ENCODE peak calls at places on chromosomes 7 and 10, in six cellular contexts. D is SK-N-SH, U is A549, J is GM23338, B is GM12878, E is HL-60. K is an unnamed sample.

GRCh38 chr10:36725581-36726520 is 399.5 kb upstream of the ANKRD30A start:
- DNase-seq in D (peak; percentile 47), U (peak; percentile 44), J (peak; percentile 82), B (no peak), E (no peak), K (peak; percentile 54)

GRCh38 chr7:142767451-142767850 is 3.3 kb upstream of the PRSS2 start:
- DNase-seq in D (no peak), U (no peak), J (no peak), B (no peak), E (no peak), K (no peak)

GRCh38 chr10:10092581-10092980 is 925.1 kb upstream of the CELF2 start:
- DNase-seq in D (no peak), U (no peak), J (peak; percentile 2), B (no peak), E (no peak), K (no peak)

GRCh38 chr7:98754041-98754479 is 115.8 kb downstream of the TMEM130 start:
- DNase-seq in D (peak; percentile 65), U (no peak), J (peak; percentile 91), B (no peak), E (no peak), K (no peak)

GRCh38 chr10:103493362-103493871 is at the start of gene NEURL1:
- DNase-seq in D (peak; percentile 85), U (no peak), J (peak; percentile 90), B (no peak), E (no peak), K (no peak)

GRCh38 chr7:145696071-145696470 is 420.5 kb upstream of the CNTNAP2 start:
- DNase-seq in D (no peak), U (no peak), J (no peak), B (no peak), E (no peak), K (no peak)

GRCh38 chr7:120856621-120857352 is 1.2 kb downstream of the TSPAN12 start:
- DNase-seq in D (peak; percentile 65), U (peak; percentile 29), J (peak; percentile 81), B (peak; percentile 73), E (no peak), K (no peak)

GRCh38 chr10:123573236-123574147 is 92.7 kb upstream of the GPR26 start:
- DNase-seq in D (peak; percentile 51), U (peak; percentile 77), J (peak; percentile 95), B (no peak), E (peak; percentile 17), K (peak; percentile 42)

GRCh38 chr7:127677433-127678230 is 25.6 kb downstream of the SND1 start:
- DNase-seq in D (no peak), U (no peak), J (no peak), B (no peak), E (no peak), K (no peak)

GRCh38 chr7:122304604-122304975 is at the start of gene FEZF1:
- DNase-seq in D (no peak), U (no peak), J (peak; percentile 81), B (no peak), E (no peak), K (no peak)

GRCh38 chr7:100562195-100563099 is 11.3 kb downstream of the SAP25 start:
- DNase-seq in D (peak; percentile 17), U (no peak), J (no peak), B (no peak), E (no peak), K (no peak)

GRCh38 chr7:13945670-13946069 is 43.8 kb downstream of the ETV1 start:
- DNase-seq in D (peak; percentile 72), U (no peak), J (no peak), B (no peak), E (no peak), K (no peak)

GRCh38 chr7:30936650-30937245 is 25.1 kb downstream of the AQP1 start:
- DNase-seq in D (peak; percentile 14), U (no peak), J (no peak), B (no peak), E (no peak), K (no peak)

GRCh38 chr7:95649546-95649945 is 53.2 kb upstream of the PDK4 start:
- DNase-seq in D (no peak), U (no peak), J (no peak), B (no peak), E (no peak), K (no peak)

GRCh38 chr7:85021090-85021704 is 165.7 kb downstream of the SEMA3D start:
- DNase-seq in D (no peak), U (peak; percentile 1), J (peak; percentile 32), B (no peak), E (no peak), K (no peak)

GRCh38 chr7:98870071-98870651 is 347 bp upstream of the TMEM130 start:
- DNase-seq in D (peak; percentile 86), U (peak; percentile 70), J (peak; percentile 88), B (peak; percentile 31), E (peak; percentile 63), K (no peak)

GRCh38 chr7:73429218-73429617 is 4.4 kb upstream of the FZD9 start:
- DNase-seq in D (peak; percentile 96), U (no peak), J (peak; percentile 75), B (no peak), E (no peak), K (no peak)
- TF ChIP-seq REST in D (no peak), U (no peak), J (no peak), B (no peak), E (no peak), K (no peak)

DNA sequence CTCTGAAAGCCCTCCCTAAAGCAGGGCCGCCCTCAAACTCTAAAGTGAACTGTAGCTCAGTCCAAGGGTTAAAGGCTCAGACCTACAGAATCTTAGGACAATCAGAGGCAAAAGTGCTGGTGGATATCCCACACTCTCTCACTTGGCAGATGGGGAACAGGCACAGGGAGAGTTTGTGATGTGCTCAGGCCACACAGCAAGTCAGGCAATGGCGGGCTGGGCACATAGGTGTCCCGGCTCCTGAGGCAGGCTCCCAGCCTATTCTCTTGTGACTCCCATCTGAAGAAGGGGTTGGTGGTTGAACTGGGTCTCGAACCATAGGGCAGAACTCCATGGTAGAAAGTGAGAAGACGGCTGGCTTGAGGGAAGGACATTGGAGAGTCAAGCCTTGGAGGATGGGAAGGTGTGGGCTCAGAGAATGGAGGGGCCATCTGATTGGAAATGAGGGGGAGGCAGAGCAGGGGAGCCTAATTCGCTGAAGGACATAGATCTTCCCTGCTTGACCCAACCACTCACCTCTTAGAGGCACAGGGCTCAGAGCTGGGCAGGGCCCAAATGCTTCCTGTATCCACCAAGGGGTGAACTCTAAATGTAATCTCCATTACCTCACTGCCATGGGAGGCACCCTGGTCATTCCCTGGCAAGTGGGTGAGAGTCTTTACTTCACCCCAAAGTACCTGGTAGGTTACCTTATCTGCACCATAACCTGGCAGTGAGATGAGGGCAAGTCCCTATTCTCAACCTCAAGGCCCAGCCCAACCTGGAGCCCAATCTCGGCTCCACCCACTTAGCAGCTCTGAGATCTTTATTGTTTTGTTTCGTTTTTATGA is 4.9 kb upstream of the ZMIZ1 start:
- DNase-seq in D (no peak), U (no peak), J (no peak), B (no peak), E (no peak), K (no peak)
- TF ChIP-seq REST in D (no peak), U (no peak), J (no peak), B (no peak), E (no peak), K (no peak)

GRCh38 chr7:32161708-32162107 is 91.5 kb upstream of the PDE1C start:
- DNase-seq in D (no peak), U (no peak), J (no peak), B (no peak), E (no peak), K (no peak)
- TF ChIP-seq REST in D (no peak), U (no peak), J (no peak), B (no peak), E (no peak), K (no peak)

GRCh38 chr7:106448992-106449859 is 164.4 kb upstream of the NAMPT start:
- DNase-seq in D (no peak), U (no peak), J (no peak), B (no peak), E (no peak), K (no peak)
- TF ChIP-seq REST in D (no peak), U (no peak), J (no peak), B (no peak), E (no peak), K (no peak)

DNA sequence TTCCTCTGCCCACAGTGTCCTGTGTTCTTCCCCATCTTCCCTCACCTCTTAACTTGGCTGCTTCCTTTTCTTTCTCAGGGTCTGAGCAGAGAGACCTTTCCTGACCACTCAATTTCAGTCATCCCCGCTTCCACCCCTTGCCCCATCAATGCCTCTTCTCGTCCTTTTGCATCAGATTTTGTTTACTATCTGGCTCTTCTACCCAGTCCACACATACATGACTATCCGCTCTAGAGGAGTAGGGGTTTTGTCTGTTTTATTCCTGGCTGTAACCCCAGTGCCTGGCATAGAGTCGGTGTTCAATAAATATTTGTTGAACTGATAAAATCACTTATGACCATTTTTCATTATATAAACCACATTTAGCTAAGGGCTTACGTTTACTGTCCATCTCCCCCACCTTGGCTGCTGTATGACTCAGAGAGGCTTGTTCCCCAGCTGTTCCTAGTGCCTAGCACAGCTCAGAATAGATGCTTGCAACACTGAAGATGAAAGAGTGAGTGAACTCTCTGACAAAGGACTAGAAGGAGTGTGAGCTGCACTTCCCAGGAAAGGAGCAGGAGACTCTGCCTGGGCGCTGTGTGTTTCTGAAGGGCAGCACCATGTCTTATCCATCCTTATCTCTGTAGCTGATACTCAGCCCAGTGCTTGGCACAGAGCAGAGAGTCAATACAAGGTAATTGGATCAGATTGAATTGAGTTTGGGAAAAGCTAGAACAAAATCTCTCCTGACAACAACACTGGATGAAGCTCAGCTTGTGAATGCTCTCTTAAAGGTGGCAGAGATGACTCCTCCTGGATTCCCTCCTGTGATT is 21.9 kb downstream of the ARID5B start:
- DNase-seq in D (no peak), U (no peak), J (no peak), B (no peak), E (no peak), K (no peak)
- TF ChIP-seq REST in D (no peak), U (no peak), J (no peak), B (no peak), E (no peak), K (no peak)

K was measured in Panc1.